ENCODE peak calls at places on chromosomes 16 and 17, in seven cellular contexts. One of them, this sample, is unnamed.

GRCh38 chr17:2849327-2849670 is 53.1 kb downstream of the RAP1GAP2 start:
- DNase-seq in tibial artery: no peak
- DNase-seq in PC-9: no peak
- DNase-seq in endodermal cell: peak
- DNase-seq in IMR-90: no peak
- DNase-seq in lower lobe of right lung: no peak
- DNase-seq in esophagus squamous epithelium: no peak
- DNase-seq in this sample: no peak

GRCh38 chr17:7513850-7514419 is 29.8 kb downstream of the POLR2A start:
- DNase-seq in tibial artery: no peak
- DNase-seq in PC-9: no peak
- DNase-seq in endodermal cell: no peak
- DNase-seq in IMR-90: no peak
- DNase-seq in lower lobe of right lung: no peak
- DNase-seq in esophagus squamous epithelium: no peak
- DNase-seq in this sample: no peak

GRCh38 chr17:38341035-38341721 is 2.6 kb downstream of the GPR179 start:
- DNase-seq in tibial artery: peak
- DNase-seq in PC-9: no peak
- DNase-seq in endodermal cell: peak
- DNase-seq in IMR-90: no peak
- DNase-seq in lower lobe of right lung: peak
- DNase-seq in esophagus squamous epithelium: no peak
- DNase-seq in this sample: peak

GRCh38 chr17:65797809-65798208 is 236.4 kb upstream of the AXIN2 start:
- DNase-seq in tibial artery: no peak
- DNase-seq in PC-9: no peak
- DNase-seq in endodermal cell: peak
- DNase-seq in IMR-90: no peak
- DNase-seq in lower lobe of right lung: no peak
- DNase-seq in esophagus squamous epithelium: no peak
- DNase-seq in this sample: no peak

GRCh38 chr16:62068747-62069146 is 32.5 kb upstream of the CDH8 start:
- DNase-seq in tibial artery: no peak
- DNase-seq in PC-9: no peak
- DNase-seq in endodermal cell: peak
- DNase-seq in IMR-90: no peak
- DNase-seq in lower lobe of right lung: no peak
- DNase-seq in esophagus squamous epithelium: no peak
- DNase-seq in this sample: no peak

GRCh38 chr17:48057626-48058025 is 9.5 kb downstream of the NFE2L1 start:
- DNase-seq in tibial artery: no peak
- DNase-seq in PC-9: no peak
- DNase-seq in endodermal cell: peak
- DNase-seq in IMR-90: no peak
- DNase-seq in lower lobe of right lung: no peak
- DNase-seq in esophagus squamous epithelium: no peak
- DNase-seq in this sample: no peak

GRCh38 chr16:64957246-64957645 is 164.6 kb downstream of the CDH11 start:
- DNase-seq in tibial artery: no peak
- DNase-seq in PC-9: no peak
- DNase-seq in endodermal cell: no peak
- DNase-seq in IMR-90: no peak
- DNase-seq in lower lobe of right lung: no peak
- DNase-seq in esophagus squamous epithelium: no peak
- DNase-seq in this sample: no peak

GRCh38 chr17:15247891-15248529 is 17.1 kb downstream of the PMP22 start:
- DNase-seq in tibial artery: no peak
- DNase-seq in PC-9: no peak
- DNase-seq in endodermal cell: peak
- DNase-seq in IMR-90: no peak
- DNase-seq in lower lobe of right lung: no peak
- DNase-seq in esophagus squamous epithelium: no peak
- DNase-seq in this sample: no peak

GRCh38 chr17:19561697-19562318 is 28.2 kb downstream of the SLC47A1 start:
- DNase-seq in tibial artery: no peak
- DNase-seq in PC-9: no peak
- DNase-seq in endodermal cell: no peak
- DNase-seq in IMR-90: no peak
- DNase-seq in lower lobe of right lung: no peak
- DNase-seq in esophagus squamous epithelium: no peak
- DNase-seq in this sample: no peak

DNA sequence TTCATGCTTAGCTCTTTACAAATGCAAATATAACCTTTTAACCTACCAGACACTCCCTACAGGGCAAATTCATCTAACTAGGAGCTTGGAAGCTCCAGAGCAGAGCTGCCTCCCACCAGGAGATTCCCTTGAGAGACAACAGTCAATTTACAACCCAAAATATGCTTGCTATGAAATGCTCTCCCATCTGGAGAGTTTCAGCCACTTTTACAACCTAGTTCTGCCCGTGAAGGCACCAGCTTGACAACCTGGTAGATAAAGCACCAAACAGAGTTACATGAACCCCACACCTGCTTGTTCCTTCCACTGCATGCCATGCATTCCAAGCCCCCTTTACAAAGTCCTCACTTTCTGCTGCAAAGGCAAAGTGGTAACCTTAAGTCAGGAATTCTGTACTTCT is 215.3 kb upstream of the KIF2B start:
- DNase-seq in tibial artery: no peak
- DNase-seq in PC-9: no peak
- DNase-seq in endodermal cell: peak
- DNase-seq in IMR-90: no peak
- DNase-seq in lower lobe of right lung: no peak
- DNase-seq in esophagus squamous epithelium: no peak
- DNase-seq in this sample: no peak
- H3K4me3 ChIP-seq in tibial artery: no peak
- H3K4me3 ChIP-seq in PC-9: no peak
- H3K4me3 ChIP-seq in endodermal cell: no peak
- H3K4me3 ChIP-seq in IMR-90: no peak
- H3K4me3 ChIP-seq in lower lobe of right lung: no peak
- H3K4me3 ChIP-seq in esophagus squamous epithelium: no peak
- H3K4me3 ChIP-seq in this sample: no peak

GRCh38 chr17:43840814-43841213 is 6.2 kb upstream of the CD300LG start:
- DNase-seq in tibial artery: no peak
- DNase-seq in PC-9: peak
- DNase-seq in endodermal cell: no peak
- DNase-seq in IMR-90: peak
- DNase-seq in lower lobe of right lung: no peak
- DNase-seq in esophagus squamous epithelium: no peak
- DNase-seq in this sample: no peak
- TF ChIP-seq CTCF in tibial artery: peak
- TF ChIP-seq CTCF in PC-9: peak
- TF ChIP-seq CTCF in endodermal cell: peak
- TF ChIP-seq CTCF in IMR-90: peak
- TF ChIP-seq CTCF in lower lobe of right lung: peak
- TF ChIP-seq CTCF in esophagus squamous epithelium: no peak
- TF ChIP-seq CTCF in this sample: peak

GRCh38 chr16:31010539-31010938 is at the start of gene STX1B:
- DNase-seq in tibial artery: no peak
- DNase-seq in PC-9: no peak
- DNase-seq in endodermal cell: peak
- DNase-seq in IMR-90: no peak
- DNase-seq in lower lobe of right lung: no peak
- DNase-seq in esophagus squamous epithelium: no peak
- DNase-seq in this sample: no peak

GRCh38 chr16:31008154-31008950 is 2.1 kb downstream of the STX1B start:
- DNase-seq in tibial artery: no peak
- DNase-seq in PC-9: no peak
- DNase-seq in endodermal cell: no peak
- DNase-seq in IMR-90: peak
- DNase-seq in lower lobe of right lung: no peak
- DNase-seq in esophagus squamous epithelium: no peak
- DNase-seq in this sample: no peak

GRCh38 chr16:31009894-31010293 is 544 bp downstream of the STX1B start:
- DNase-seq in tibial artery: no peak
- DNase-seq in PC-9: no peak
- DNase-seq in endodermal cell: no peak
- DNase-seq in IMR-90: no peak
- DNase-seq in lower lobe of right lung: no peak
- DNase-seq in esophagus squamous epithelium: no peak
- DNase-seq in this sample: no peak

GRCh38 chr16:31009120-31009519 is 1.3 kb downstream of the STX1B start:
- DNase-seq in tibial artery: no peak
- DNase-seq in PC-9: no peak
- DNase-seq in endodermal cell: no peak
- DNase-seq in IMR-90: no peak
- DNase-seq in lower lobe of right lung: no peak
- DNase-seq in esophagus squamous epithelium: no peak
- DNase-seq in this sample: no peak

DNA sequence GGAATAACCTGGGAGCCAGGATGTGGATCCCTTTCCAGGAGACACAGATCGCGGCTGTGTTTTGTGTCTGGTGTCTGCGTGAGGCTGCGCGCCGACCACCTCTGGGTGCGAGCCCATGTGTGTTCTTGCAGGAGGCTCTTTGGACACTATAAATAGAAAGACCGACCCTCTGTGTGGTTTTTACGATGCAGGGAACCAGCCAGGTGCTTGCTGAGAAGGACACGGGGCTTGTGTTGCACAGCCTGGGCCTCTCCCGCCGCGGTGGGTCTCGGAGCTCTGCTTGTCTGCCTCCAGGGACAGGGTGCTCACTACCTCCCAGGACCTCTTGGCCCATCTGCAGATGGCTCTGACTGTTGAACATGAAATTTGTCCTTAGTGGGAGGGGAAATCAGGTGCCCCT is 505 bp upstream of the STX1B start:
- DNase-seq in tibial artery: no peak
- DNase-seq in PC-9: no peak
- DNase-seq in endodermal cell: no peak
- DNase-seq in IMR-90: no peak
- DNase-seq in lower lobe of right lung: no peak
- DNase-seq in esophagus squamous epithelium: no peak
- DNase-seq in this sample: no peak
- H3K4me3 ChIP-seq in tibial artery: no peak
- H3K4me3 ChIP-seq in PC-9: no peak
- H3K4me3 ChIP-seq in endodermal cell: peak
- H3K4me3 ChIP-seq in IMR-90: peak
- H3K4me3 ChIP-seq in lower lobe of right lung: peak
- H3K4me3 ChIP-seq in esophagus squamous epithelium: no peak
- H3K4me3 ChIP-seq in this sample: no peak

GRCh38 chr16:88561485-88562369 is 8.5 kb upstream of the ZC3H18 start:
- DNase-seq in tibial artery: peak
- DNase-seq in PC-9: no peak
- DNase-seq in endodermal cell: peak
- DNase-seq in IMR-90: peak
- DNase-seq in lower lobe of right lung: peak
- DNase-seq in esophagus squamous epithelium: no peak
- DNase-seq in this sample: peak

GRCh38 chr16:88556294-88556988 is 13.8 kb upstream of the ZC3H18 start:
- DNase-seq in tibial artery: no peak
- DNase-seq in PC-9: no peak
- DNase-seq in endodermal cell: no peak
- DNase-seq in IMR-90: no peak
- DNase-seq in lower lobe of right lung: no peak
- DNase-seq in esophagus squamous epithelium: no peak
- DNase-seq in this sample: no peak

GRCh38 chr16:88554711-88555264 is 15.4 kb upstream of the ZC3H18 start:
- DNase-seq in tibial artery: no peak
- DNase-seq in PC-9: no peak
- DNase-seq in endodermal cell: no peak
- DNase-seq in IMR-90: no peak
- DNase-seq in lower lobe of right lung: no peak
- DNase-seq in esophagus squamous epithelium: no peak
- DNase-seq in this sample: no peak

GRCh38 chr16:88560722-88561484 is 9.3 kb upstream of the ZC3H18 start:
- DNase-seq in tibial artery: no peak
- DNase-seq in PC-9: no peak
- DNase-seq in endodermal cell: peak
- DNase-seq in IMR-90: peak
- DNase-seq in lower lobe of right lung: no peak
- DNase-seq in esophagus squamous epithelium: no peak
- DNase-seq in this sample: no peak

DNA sequence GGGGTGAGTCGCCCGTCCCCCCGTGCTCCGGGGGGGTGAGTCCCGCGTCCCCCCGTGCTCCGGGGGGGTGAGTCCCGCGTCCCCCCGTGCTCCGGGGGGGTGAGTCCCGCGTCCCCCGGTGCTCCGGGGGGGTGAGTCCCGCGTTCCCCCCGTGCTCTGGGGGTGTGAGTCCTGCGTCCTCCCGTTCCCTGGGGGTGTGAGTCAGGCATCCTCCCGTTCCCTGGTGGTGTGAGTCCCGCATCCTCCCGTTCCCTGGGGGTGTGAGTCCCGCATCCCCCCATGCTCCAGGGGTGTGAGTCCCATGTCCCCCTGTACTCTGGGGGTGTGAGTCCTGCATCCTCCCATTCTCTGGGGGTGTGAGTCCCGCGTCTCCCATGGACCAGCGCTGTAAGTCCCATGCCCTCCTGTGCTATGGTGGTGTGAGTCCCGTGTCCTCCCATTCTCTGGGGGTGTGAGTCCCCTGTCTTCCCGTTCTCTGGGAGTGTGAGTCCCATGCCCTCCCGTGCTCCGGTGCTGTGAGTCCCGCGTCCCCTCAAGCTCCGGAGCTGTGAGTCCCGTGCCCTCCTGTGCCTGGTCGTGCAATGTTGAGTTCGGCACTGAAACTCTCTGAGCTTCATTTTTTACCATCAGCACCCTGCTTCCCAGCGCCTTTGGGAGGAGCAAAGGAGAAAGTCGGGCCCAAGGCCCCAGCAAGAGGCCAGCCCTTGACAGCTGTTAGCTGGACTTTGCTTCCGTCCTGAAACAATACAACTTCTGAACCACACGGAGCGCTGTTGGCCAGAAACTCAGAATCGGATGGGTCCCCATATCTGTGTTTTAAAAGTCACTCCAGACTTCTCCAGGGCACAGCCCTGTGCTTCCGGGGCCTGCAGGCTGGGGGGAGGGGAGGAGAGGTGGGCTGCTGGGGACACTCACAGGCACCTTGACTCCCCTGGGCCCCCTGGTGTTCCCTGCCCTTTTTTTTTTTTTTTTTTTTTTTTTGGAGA is 11.5 kb upstream of the ZC3H18 start:
- DNase-seq in tibial artery: peak
- DNase-seq in PC-9: peak
- DNase-seq in endodermal cell: peak
- DNase-seq in IMR-90: peak
- DNase-seq in lower lobe of right lung: peak
- DNase-seq in esophagus squamous epithelium: no peak
- DNase-seq in this sample: peak
- TF ChIP-seq CTCF in tibial artery: no peak
- TF ChIP-seq CTCF in PC-9: peak
- TF ChIP-seq CTCF in endodermal cell: peak
- TF ChIP-seq CTCF in IMR-90: peak
- TF ChIP-seq CTCF in lower lobe of right lung: peak
- TF ChIP-seq CTCF in esophagus squamous epithelium: peak
- TF ChIP-seq CTCF in this sample: peak